ENCODE peak calls at places on chromosome 9, in five cellular contexts. U is NCI-H774; T is Peyer's patch; Q is Calu3; L is activated CD4-positive, alpha-beta T cell treated with anti-CD3 and anti-CD28 coated beads, Interleukin-2, amount 50 U/mL, for 4 hours. S is an unnamed sample.

GRCh38 chr9:89899476-89900047 is 294.8 kb downstream of the GADD45G start:
- DNase-seq in U (no peak), L (no peak), T (no peak), Q (no peak), S (no peak)

GRCh38 chr9:131598121-131598520 is 52.8 kb downstream of the PRRT1B start:
- DNase-seq in U (no peak), Q (no peak), L (no peak), T (peak), S (peak)

GRCh38 chr9:13942695-13943094 is 371.2 kb downstream of the NFIB start:
- DNase-seq in U (no peak), L (no peak), Q (no peak), T (no peak), S (no peak)

GRCh38 chr9:98506422-98507054 is 202.2 kb downstream of the GABBR2 start:
- DNase-seq in L (no peak), U (no peak), T (no peak), Q (no peak), S (no peak)

GRCh38 chr9:112884086-112884485 is 6.6 kb downstream of the SLC46A2 start:
- DNase-seq in T (no peak), U (no peak), Q (no peak), L (no peak), S (peak)

GRCh38 chr9:130982636-130983282 is 26.2 kb upstream of the LAMC3 start:
- DNase-seq in Q (no peak), L (no peak), U (peak), T (no peak), S (no peak)

GRCh38 chr9:131228096-131228495 is 48.2 kb downstream of the FAM78A start:
- DNase-seq in T (no peak), L (no peak), Q (no peak), U (no peak), S (no peak)

GRCh38 chr9:126327750-126328120 is 1.1 kb downstream of the MVB12B start:
- DNase-seq in Q (no peak), T (no peak), U (no peak), L (no peak), S (no peak)

GRCh38 chr9:87479801-87480201 is 17.9 kb upstream of the DAPK1 start:
- DNase-seq in Q (peak), L (no peak), U (no peak), T (no peak), S (no peak)

GRCh38 chr9:7108956-7109355 is 351.2 kb downstream of the KDM4C start:
- DNase-seq in U (no peak), T (no peak), Q (no peak), L (no peak), S (no peak)

GRCh38 chr9:90556897-90557296 is 85.7 kb downstream of the DIRAS2 start:
- DNase-seq in T (no peak), U (no peak), Q (no peak), L (no peak), S (no peak)

GRCh38 chr9:33177633-33178032 is 10.5 kb upstream of the B4GALT1 start:
- DNase-seq in L (no peak), Q (no peak), T (no peak), U (no peak), S (no peak)

GRCh38 chr9:109427886-109428285 is 70.2 kb downstream of the PTPN3 start:
- DNase-seq in Q (no peak), T (no peak), L (no peak), U (no peak), S (no peak)

GRCh38 chr9:88697764-88698436 is 162.9 kb downstream of the NXNL2 start:
- DNase-seq in L (no peak), U (no peak), Q (no peak), T (no peak), S (no peak)

GRCh38 chr9:80586786-80587185 is 1015.0 kb downstream of the TLE4 start:
- DNase-seq in Q (no peak), L (no peak), T (no peak), U (no peak), S (no peak)

GRCh38 chr9:132733133-132733815 is 63.0 kb downstream of the GTF3C4 start:
- DNase-seq in L (no peak), T (no peak), U (no peak), Q (no peak), S (no peak)